ENCODE peak calls at places on chromosomes 5 and 9, in six cellular contexts. U is NCI-H146; E is stimulated activated CD4-positive, alpha-beta T cell treated with anti-CD3 and anti-CD28 coated beads, Interleukin-4, amount 100 ng/mL, for 4 hours; G is CD4-positive, alpha-beta memory T cell; Z is AG04450; L is activated T-cell treated with anti-CD3 and anti-CD28 coated beads, Interleukin-2, amount 50 U/mL, for 4 hours. V is an unnamed sample.

GRCh38 chr5:9721161-9721560 is 91.0 kb upstream of the TAS2R1 start:
- DNase-seq in E (no peak), G (no peak), U (no peak), L (no peak), Z (no peak), V (no peak)

GRCh38 chr9:71349218-71349617 is 227.8 kb upstream of the TRPM3 start:
- DNase-seq in Z (no peak), G (no peak), U (no peak), L (no peak), E (no peak), V (peak; percentile 73)

GRCh38 chr9:111108946-111109345 is 70.7 kb upstream of the LPAR1 start:
- DNase-seq in U (no peak), G (no peak), L (no peak), E (no peak), Z (peak; percentile 27), V (no peak)

GRCh38 chr5:171477666-171478065 is 58.2 kb downstream of the FGF18 start:
- DNase-seq in E (no peak), G (no peak), L (no peak), U (no peak), Z (no peak), V (no peak)

GRCh38 chr9:19998153-19998552 is 209.3 kb upstream of the SLC24A2 start:
- DNase-seq in U (no peak), G (no peak), Z (no peak), E (no peak), L (no peak), V (no peak)

GRCh38 chr5:148920646-148921288 is 94.4 kb downstream of the ADRB2 start:
- DNase-seq in G (no peak), L (no peak), E (no peak), U (no peak), Z (no peak), V (no peak)

GRCh38 chr5:177361418-177362101 is 3.8 kb downstream of the RGS14 start:
- DNase-seq in U (no peak), Z (no peak), L (no peak), G (no peak), E (no peak), V (no peak)

GRCh38 chr5:171386861-171387254 is 791 bp upstream of the NPM1 start:
- DNase-seq in G (no peak), Z (no peak), E (no peak), L (no peak), U (no peak), V (no peak)

V was measured in amniotic stem cell.